ENCODE peak calls at places on chromosomes 6 and 20, in four cellular contexts. P is ELF-1, U is heart right ventricle, K is adrenal gland. M is an unnamed sample.
A peak's percentile ranks its signal among the peaks of the same experiment; 100 is the strongest.

GRCh38 chr6:35240838-35241801 is 18.4 kb upstream of the ZNF76 start:
- DNase-seq in P (peak; percentile 93), K (peak; percentile 58), U (peak; percentile 68), M (peak; percentile 80)

GRCh38 chr20:58691773-58692578 is 624 bp upstream of the NPEPL1 start:
- DNase-seq in K (peak; percentile 42), P (no peak), U (peak; percentile 56), M (peak; percentile 58)

GRCh38 chr6:82227770-82228169 is 19.8 kb downstream of the IBTK start:
- DNase-seq in P (no peak), K (no peak), U (no peak), M (no peak)

GRCh38 chr6:98777762-98778161 is 56.6 kb upstream of the POU3F2 start:
- DNase-seq in P (no peak), K (no peak), U (no peak), M (no peak)

GRCh38 chr20:59588236-59588855 is 16.0 kb upstream of the PHACTR3 start:
- DNase-seq in U (no peak), P (no peak), K (no peak), M (no peak)

GRCh38 chr20:11182715-11183114 is 508.9 kb upstream of the JAG1 start:
- DNase-seq in K (no peak), P (no peak), U (no peak), M (peak; percentile 35)

GRCh38 chr20:41524980-41525613 is 93.1 kb downstream of the CHD6 start:
- DNase-seq in P (no peak), K (peak; percentile 78), U (peak; percentile 86), M (peak; percentile 75)

GRCh38 chr6:112956696-112957525 is 609.8 kb downstream of the RFPL4B start:
- DNase-seq in U (peak; percentile 73), P (peak; percentile 49), K (no peak), M (no peak)

GRCh38 chr6:137728386-137729349 is 138.4 kb upstream of the TNFAIP3 start:
- DNase-seq in P (peak; percentile 27), K (peak; percentile 77), U (peak; percentile 36), M (peak; percentile 35)

M was measured in lung.